ENCODE peak calls at places on chromosomes 7 and 10, in seven cellular contexts. One of them, this sample, is unnamed.

GRCh38 chr10:94042001-94042813 is 48.5 kb downstream of the PLCE1 start:
- DNase-seq in K562: no peak
- DNase-seq in HCT116: peak; percentile 12
- DNase-seq in SK-N-SH: no peak
- DNase-seq in GM12878: peak; percentile 7
- DNase-seq in HepG2: no peak
- DNase-seq in H1: no peak
- DNase-seq in this sample: no peak

GRCh38 chr10:77835669-77836086 is 90.9 kb downstream of the DLG5 start:
- DNase-seq in K562: no peak
- DNase-seq in GM12878: no peak
- DNase-seq in HCT116: no peak
- DNase-seq in HepG2: no peak
- DNase-seq in SK-N-SH: no peak
- DNase-seq in H1: no peak
- DNase-seq in this sample: no peak

GRCh38 chr7:98760201-98760651 is 109.6 kb downstream of the TMEM130 start:
- DNase-seq in H1: no peak
- DNase-seq in HepG2: no peak
- DNase-seq in GM12878: no peak
- DNase-seq in K562: no peak
- DNase-seq in HCT116: no peak
- DNase-seq in SK-N-SH: no peak
- DNase-seq in this sample: no peak

GRCh38 chr10:59234814-59235429 is 58.5 kb downstream of the PHYHIPL start:
- DNase-seq in GM12878: no peak
- DNase-seq in HCT116: peak; percentile 44
- DNase-seq in HepG2: no peak
- DNase-seq in K562: peak; percentile 8
- DNase-seq in H1: no peak
- DNase-seq in SK-N-SH: no peak
- DNase-seq in this sample: peak; percentile 61

GRCh38 chr7:45176091-45176490 is 18.5 kb downstream of the RAMP3 start:
- DNase-seq in SK-N-SH: no peak
- DNase-seq in HCT116: no peak
- DNase-seq in GM12878: no peak
- DNase-seq in H1: no peak
- DNase-seq in HepG2: no peak
- DNase-seq in K562: no peak
- DNase-seq in this sample: no peak

GRCh38 chr10:27687808-27688207 is 57.8 kb downstream of the MKX start:
- DNase-seq in SK-N-SH: no peak
- DNase-seq in HCT116: no peak
- DNase-seq in HepG2: no peak
- DNase-seq in H1: no peak
- DNase-seq in GM12878: no peak
- DNase-seq in K562: no peak
- DNase-seq in this sample: no peak

GRCh38 chr7:84013616-84014240 is 180.9 kb downstream of the SEMA3A start:
- DNase-seq in HCT116: no peak
- DNase-seq in K562: no peak
- DNase-seq in H1: no peak
- DNase-seq in SK-N-SH: no peak
- DNase-seq in GM12878: no peak
- DNase-seq in HepG2: no peak
- DNase-seq in this sample: peak; percentile 8

GRCh38 chr7:5508698-5509097 is 85.1 kb upstream of the TNRC18 start:
- DNase-seq in H1: no peak
- DNase-seq in K562: no peak
- DNase-seq in GM12878: no peak
- DNase-seq in SK-N-SH: no peak
- DNase-seq in HCT116: no peak
- DNase-seq in HepG2: no peak
- DNase-seq in this sample: no peak

GRCh38 chr7:155782466-155782865 is 29.8 kb downstream of the SHH start:
- DNase-seq in K562: no peak
- DNase-seq in SK-N-SH: no peak
- DNase-seq in HepG2: no peak
- DNase-seq in GM12878: no peak
- DNase-seq in HCT116: no peak
- DNase-seq in H1: no peak
- DNase-seq in this sample: no peak

GRCh38 chr7:31126976-31127375 is 74.9 kb downstream of the ADCYAP1R1 start:
- DNase-seq in HCT116: no peak
- DNase-seq in HepG2: no peak
- DNase-seq in K562: no peak
- DNase-seq in GM12878: no peak
- DNase-seq in H1: no peak
- DNase-seq in SK-N-SH: no peak
- DNase-seq in this sample: no peak

GRCh38 chr10:18145652-18146051 is 5.4 kb downstream of the CACNB2 start:
- DNase-seq in HCT116: no peak
- DNase-seq in HepG2: no peak
- DNase-seq in H1: no peak
- DNase-seq in SK-N-SH: no peak
- DNase-seq in GM12878: no peak
- DNase-seq in K562: no peak
- DNase-seq in this sample: no peak

GRCh38 chr7:108324053-108325038 is 131.9 kb downstream of the NRCAM start:
- DNase-seq in K562: no peak
- DNase-seq in GM12878: no peak
- DNase-seq in SK-N-SH: no peak
- DNase-seq in HepG2: no peak
- DNase-seq in HCT116: no peak
- DNase-seq in H1: no peak
- DNase-seq in this sample: no peak

GRCh38 chr7:83339927-83340326 is 177.2 kb upstream of the PCLO start:
- DNase-seq in H1: no peak
- DNase-seq in GM12878: no peak
- DNase-seq in HCT116: no peak
- DNase-seq in K562: no peak
- DNase-seq in SK-N-SH: no peak
- DNase-seq in HepG2: no peak
- DNase-seq in this sample: no peak

GRCh38 chr10:22244001-22244400 is 26.2 kb upstream of the EBLN1 start:
- DNase-seq in HepG2: no peak
- DNase-seq in H1: no peak
- DNase-seq in SK-N-SH: no peak
- DNase-seq in GM12878: no peak
- DNase-seq in HCT116: no peak
- DNase-seq in K562: no peak
- DNase-seq in this sample: no peak
- TF ChIP-seq JUND in HepG2: no peak
- TF ChIP-seq JUND in H1: no peak
- TF ChIP-seq JUND in SK-N-SH: no peak
- TF ChIP-seq JUND in GM12878: no peak
- TF ChIP-seq JUND in HCT116: no peak
- TF ChIP-seq JUND in K562: no peak
- TF ChIP-seq JUND in this sample: no peak

GRCh38 chr10:100978121-100978895 is 9.0 kb downstream of the MRPL43 start:
- DNase-seq in H1: no peak
- DNase-seq in HCT116: no peak
- DNase-seq in HepG2: no peak
- DNase-seq in K562: no peak
- DNase-seq in SK-N-SH: no peak
- DNase-seq in GM12878: no peak
- DNase-seq in this sample: no peak

GRCh38 chr10:100977436-100977835 is 8.1 kb downstream of the SEMA4G start:
- DNase-seq in H1: no peak
- DNase-seq in HCT116: no peak
- DNase-seq in K562: no peak
- DNase-seq in SK-N-SH: no peak
- DNase-seq in HepG2: no peak
- DNase-seq in GM12878: no peak
- DNase-seq in this sample: no peak

GRCh38 chr10:100979821-100980272 is 7.5 kb downstream of the MRPL43 start:
- DNase-seq in HCT116: no peak
- DNase-seq in H1: no peak
- DNase-seq in HepG2: no peak
- DNase-seq in SK-N-SH: no peak
- DNase-seq in GM12878: no peak
- DNase-seq in K562: no peak
- DNase-seq in this sample: no peak

GRCh38 chr10:100978896-100979185 is 8.5 kb downstream of the MRPL43 start:
- DNase-seq in K562: no peak
- DNase-seq in H1: no peak
- DNase-seq in HCT116: no peak
- DNase-seq in SK-N-SH: no peak
- DNase-seq in GM12878: no peak
- DNase-seq in HepG2: no peak
- DNase-seq in this sample: no peak

DNA sequence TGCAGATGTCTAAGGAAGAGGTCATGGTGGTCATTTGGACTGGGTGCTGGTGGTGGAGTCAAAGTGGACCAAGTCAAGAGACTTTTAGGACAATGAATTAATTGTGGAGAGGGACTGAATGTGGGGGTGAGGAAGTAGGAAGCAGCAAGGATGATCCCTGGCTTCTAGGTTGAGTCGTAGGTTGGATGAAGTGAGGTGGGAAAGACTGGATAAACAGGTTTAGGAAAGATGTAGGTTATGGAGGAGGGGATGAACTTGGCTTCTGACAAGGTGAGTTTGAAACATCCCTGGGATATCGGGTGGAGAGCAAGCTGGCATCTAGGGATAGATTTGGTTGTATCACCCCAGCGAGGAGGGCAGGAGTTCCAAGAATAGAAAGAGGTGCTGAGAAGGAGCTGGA is 7.6 kb downstream of the SEMA4G start:
- DNase-seq in SK-N-SH: no peak
- DNase-seq in GM12878: no peak
- DNase-seq in H1: no peak
- DNase-seq in HCT116: no peak
- DNase-seq in K562: no peak
- DNase-seq in HepG2: no peak
- DNase-seq in this sample: peak; percentile 69
- TF ChIP-seq JUND in SK-N-SH: no peak
- TF ChIP-seq JUND in GM12878: no peak
- TF ChIP-seq JUND in H1: no peak
- TF ChIP-seq JUND in HCT116: no peak
- TF ChIP-seq JUND in K562: no peak
- TF ChIP-seq JUND in HepG2: no peak
- TF ChIP-seq JUND in this sample: no peak

GRCh38 chr10:35693800-35694199 is 51.7 kb upstream of the FZD8 start:
- DNase-seq in H1: no peak
- DNase-seq in HepG2: no peak
- DNase-seq in HCT116: no peak
- DNase-seq in GM12878: no peak
- DNase-seq in K562: no peak
- DNase-seq in SK-N-SH: no peak
- DNase-seq in this sample: no peak

GRCh38 chr10:35696392-35696791 is 54.3 kb upstream of the FZD8 start:
- DNase-seq in SK-N-SH: no peak
- DNase-seq in HepG2: no peak
- DNase-seq in H1: no peak
- DNase-seq in HCT116: no peak
- DNase-seq in GM12878: no peak
- DNase-seq in K562: no peak
- DNase-seq in this sample: no peak

GRCh38 chr10:35700490-35700887 is 58.4 kb upstream of the FZD8 start:
- DNase-seq in SK-N-SH: no peak
- DNase-seq in HCT116: no peak
- DNase-seq in K562: peak; percentile 25
- DNase-seq in GM12878: no peak
- DNase-seq in H1: peak; percentile 58
- DNase-seq in HepG2: no peak
- DNase-seq in this sample: no peak

GRCh38 chr10:35699862-35700489 is 57.9 kb upstream of the FZD8 start:
- DNase-seq in GM12878: no peak
- DNase-seq in HCT116: no peak
- DNase-seq in K562: no peak
- DNase-seq in SK-N-SH: no peak
- DNase-seq in H1: no peak
- DNase-seq in HepG2: no peak
- DNase-seq in this sample: no peak

DNA sequence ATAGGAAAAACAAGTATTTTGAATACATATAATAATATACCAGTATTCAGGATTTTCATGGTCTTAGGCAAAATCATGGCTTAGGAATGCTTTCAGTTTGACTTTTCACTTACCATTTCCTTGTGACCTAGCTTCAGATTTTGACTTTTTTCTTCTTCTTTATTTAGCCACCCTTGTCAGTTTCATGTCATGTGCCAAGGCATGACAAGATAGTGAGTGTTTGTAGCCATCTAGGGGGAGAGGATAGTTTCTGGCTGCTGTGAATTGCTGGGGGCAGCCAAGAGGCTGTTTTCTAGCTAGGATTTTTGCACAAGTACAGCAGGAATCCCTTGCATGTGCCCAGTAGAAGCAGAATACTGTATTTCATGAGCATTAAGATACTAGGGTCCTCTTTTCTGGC is 54.8 kb upstream of the FZD8 start:
- DNase-seq in K562: no peak
- DNase-seq in HCT116: no peak
- DNase-seq in SK-N-SH: no peak
- DNase-seq in H1: no peak
- DNase-seq in HepG2: no peak
- DNase-seq in GM12878: no peak
- DNase-seq in this sample: no peak
- TF ChIP-seq JUND in K562: no peak
- TF ChIP-seq JUND in HCT116: no peak
- TF ChIP-seq JUND in SK-N-SH: no peak
- TF ChIP-seq JUND in H1: no peak
- TF ChIP-seq JUND in HepG2: no peak
- TF ChIP-seq JUND in GM12878: no peak
- TF ChIP-seq JUND in this sample: no peak

GRCh38 chr10:89122431-89123066 is 84.6 kb downstream of the CH25H start:
- DNase-seq in H1: no peak
- DNase-seq in GM12878: no peak
- DNase-seq in HepG2: no peak
- DNase-seq in HCT116: no peak
- DNase-seq in SK-N-SH: no peak
- DNase-seq in K562: no peak
- DNase-seq in this sample: no peak
- TF ChIP-seq JUND in H1: no peak
- TF ChIP-seq JUND in GM12878: no peak
- TF ChIP-seq JUND in HepG2: no peak
- TF ChIP-seq JUND in HCT116: no peak
- TF ChIP-seq JUND in SK-N-SH: no peak
- TF ChIP-seq JUND in K562: no peak
- TF ChIP-seq JUND in this sample: no peak

GRCh38 chr10:121694327-121694965 is 96.2 kb upstream of the FGFR2 start:
- DNase-seq in GM12878: no peak
- DNase-seq in K562: no peak
- DNase-seq in HCT116: no peak
- DNase-seq in SK-N-SH: no peak
- DNase-seq in H1: no peak
- DNase-seq in HepG2: no peak
- DNase-seq in this sample: no peak
- TF ChIP-seq JUND in GM12878: no peak
- TF ChIP-seq JUND in K562: no peak
- TF ChIP-seq JUND in HCT116: no peak
- TF ChIP-seq JUND in SK-N-SH: no peak
- TF ChIP-seq JUND in H1: no peak
- TF ChIP-seq JUND in HepG2: no peak
- TF ChIP-seq JUND in this sample: no peak

GRCh38 chr7:79420464-79420863 is 33.0 kb downstream of the MAGI2 start:
- DNase-seq in K562: no peak
- DNase-seq in SK-N-SH: no peak
- DNase-seq in GM12878: no peak
- DNase-seq in HepG2: peak; percentile 41
- DNase-seq in H1: no peak
- DNase-seq in HCT116: no peak
- DNase-seq in this sample: peak; percentile 27
- TF ChIP-seq JUND in K562: no peak
- TF ChIP-seq JUND in SK-N-SH: peak; percentile 73
- TF ChIP-seq JUND in GM12878: no peak
- TF ChIP-seq JUND in HepG2: no peak
- TF ChIP-seq JUND in H1: no peak
- TF ChIP-seq JUND in HCT116: no peak
- TF ChIP-seq JUND in this sample: no peak

This sample was measured in T47D.